ENCODE peak calls at places on chromosomes 4 and X, in seven cellular contexts. One of them, this sample, is unnamed.

GRCh38 chr4:14095881-14096280 is 468.4 kb upstream of the BOD1L1 start:
- DNase-seq in K562: no peak
- DNase-seq in right atrium auricular region: no peak
- DNase-seq in neural crest cell: no peak
- DNase-seq in foreskin fibroblast: no peak
- DNase-seq in CD4-positive, alpha-beta T cell: no peak
- DNase-seq in transverse colon: no peak
- DNase-seq in this sample: no peak

GRCh38 chr4:186250740-186251124 is 15.3 kb upstream of the F11 start:
- DNase-seq in foreskin fibroblast: no peak
- DNase-seq in neural crest cell: no peak
- DNase-seq in K562: no peak
- DNase-seq in CD4-positive, alpha-beta T cell: no peak
- DNase-seq in right atrium auricular region: no peak
- DNase-seq in transverse colon: no peak
- DNase-seq in this sample: no peak

GRCh38 chr4:144350706-144351105 is 210.2 kb upstream of the GYPA start:
- DNase-seq in transverse colon: no peak
- DNase-seq in neural crest cell: no peak
- DNase-seq in foreskin fibroblast: no peak
- DNase-seq in K562: no peak
- DNase-seq in right atrium auricular region: no peak
- DNase-seq in CD4-positive, alpha-beta T cell: no peak
- DNase-seq in this sample: no peak

GRCh38 chr4:161949941-161950725 is 213.7 kb downstream of the FSTL5 start:
- DNase-seq in right atrium auricular region: no peak
- DNase-seq in neural crest cell: no peak
- DNase-seq in transverse colon: no peak
- DNase-seq in foreskin fibroblast: peak; percentile 56
- DNase-seq in K562: no peak
- DNase-seq in CD4-positive, alpha-beta T cell: no peak
- DNase-seq in this sample: no peak

GRCh38 chr4:123198706-123199105 is 197.9 kb upstream of the SPRY1 start:
- DNase-seq in transverse colon: no peak
- DNase-seq in K562: no peak
- DNase-seq in CD4-positive, alpha-beta T cell: no peak
- DNase-seq in right atrium auricular region: no peak
- DNase-seq in foreskin fibroblast: no peak
- DNase-seq in neural crest cell: no peak
- DNase-seq in this sample: no peak

GRCh38 chrX:118480172-118480571 is 15.4 kb upstream of the DOCK11 start:
- DNase-seq in CD4-positive, alpha-beta T cell: no peak
- DNase-seq in foreskin fibroblast: no peak
- DNase-seq in transverse colon: no peak
- DNase-seq in neural crest cell: no peak
- DNase-seq in K562: no peak
- DNase-seq in right atrium auricular region: no peak
- DNase-seq in this sample: no peak

GRCh38 chr4:73446336-73446938 is 10.4 kb downstream of the AFP start:
- DNase-seq in transverse colon: no peak
- DNase-seq in neural crest cell: no peak
- DNase-seq in CD4-positive, alpha-beta T cell: no peak
- DNase-seq in right atrium auricular region: no peak
- DNase-seq in K562: peak; percentile 48
- DNase-seq in foreskin fibroblast: peak; percentile 20
- DNase-seq in this sample: no peak

GRCh38 chrX:3244203-3244743 is 102.2 kb downstream of the MXRA5 start:
- DNase-seq in transverse colon: no peak
- DNase-seq in foreskin fibroblast: peak; percentile 68
- DNase-seq in CD4-positive, alpha-beta T cell: no peak
- DNase-seq in neural crest cell: no peak
- DNase-seq in K562: no peak
- DNase-seq in right atrium auricular region: no peak
- DNase-seq in this sample: no peak

GRCh38 chr4:113997206-113997605 is 17.8 kb upstream of the ARSJ start:
- DNase-seq in right atrium auricular region: no peak
- DNase-seq in neural crest cell: no peak
- DNase-seq in CD4-positive, alpha-beta T cell: no peak
- DNase-seq in foreskin fibroblast: no peak
- DNase-seq in transverse colon: no peak
- DNase-seq in K562: no peak
- DNase-seq in this sample: no peak

GRCh38 chrX:83008415-83008814 is 499.7 kb upstream of the POU3F4 start:
- DNase-seq in right atrium auricular region: no peak
- DNase-seq in neural crest cell: no peak
- DNase-seq in transverse colon: no peak
- DNase-seq in foreskin fibroblast: no peak
- DNase-seq in K562: peak; percentile 3
- DNase-seq in CD4-positive, alpha-beta T cell: no peak
- DNase-seq in this sample: no peak
- TF ChIP-seq CTCF in right atrium auricular region: peak; percentile 59
- TF ChIP-seq CTCF in neural crest cell: peak; percentile 64
- TF ChIP-seq CTCF in transverse colon: no peak
- TF ChIP-seq CTCF in foreskin fibroblast: no peak
- TF ChIP-seq CTCF in K562: peak; percentile 32
- TF ChIP-seq CTCF in CD4-positive, alpha-beta T cell: peak; percentile 17
- TF ChIP-seq CTCF in this sample: peak; percentile 42

GRCh38 chr4:12723849-12724447 is 760.2 kb downstream of the RAB28 start:
- DNase-seq in neural crest cell: no peak
- DNase-seq in CD4-positive, alpha-beta T cell: no peak
- DNase-seq in foreskin fibroblast: no peak
- DNase-seq in K562: no peak
- DNase-seq in transverse colon: no peak
- DNase-seq in right atrium auricular region: no peak
- DNase-seq in this sample: no peak
- TF ChIP-seq CTCF in neural crest cell: no peak
- TF ChIP-seq CTCF in CD4-positive, alpha-beta T cell: no peak
- TF ChIP-seq CTCF in foreskin fibroblast: no peak
- TF ChIP-seq CTCF in K562: no peak
- TF ChIP-seq CTCF in transverse colon: no peak
- TF ChIP-seq CTCF in right atrium auricular region: no peak
- TF ChIP-seq CTCF in this sample: no peak

GRCh38 chr4:101187837-101188236 is 159.5 kb downstream of the PPP3CA start:
- DNase-seq in neural crest cell: no peak
- DNase-seq in K562: no peak
- DNase-seq in right atrium auricular region: no peak
- DNase-seq in CD4-positive, alpha-beta T cell: no peak
- DNase-seq in transverse colon: no peak
- DNase-seq in foreskin fibroblast: no peak
- DNase-seq in this sample: no peak
- TF ChIP-seq CTCF in neural crest cell: no peak
- TF ChIP-seq CTCF in K562: no peak
- TF ChIP-seq CTCF in right atrium auricular region: peak; percentile 38
- TF ChIP-seq CTCF in CD4-positive, alpha-beta T cell: no peak
- TF ChIP-seq CTCF in transverse colon: peak; percentile 18
- TF ChIP-seq CTCF in foreskin fibroblast: no peak
- TF ChIP-seq CTCF in this sample: peak; percentile 12

GRCh38 chrX:131739823-131740222 is 195.9 kb downstream of the OR13H1 start:
- DNase-seq in right atrium auricular region: no peak
- DNase-seq in K562: no peak
- DNase-seq in CD4-positive, alpha-beta T cell: no peak
- DNase-seq in transverse colon: no peak
- DNase-seq in foreskin fibroblast: no peak
- DNase-seq in neural crest cell: no peak
- DNase-seq in this sample: no peak

GRCh38 chrX:131729295-131729694 is 185.4 kb downstream of the OR13H1 start:
- DNase-seq in neural crest cell: no peak
- DNase-seq in foreskin fibroblast: no peak
- DNase-seq in K562: no peak
- DNase-seq in transverse colon: peak; percentile 89
- DNase-seq in right atrium auricular region: peak; percentile 92
- DNase-seq in CD4-positive, alpha-beta T cell: no peak
- DNase-seq in this sample: no peak

GRCh38 chrX:131735127-131735526 is 191.3 kb downstream of the OR13H1 start:
- DNase-seq in CD4-positive, alpha-beta T cell: no peak
- DNase-seq in K562: no peak
- DNase-seq in right atrium auricular region: no peak
- DNase-seq in transverse colon: no peak
- DNase-seq in neural crest cell: no peak
- DNase-seq in foreskin fibroblast: no peak
- DNase-seq in this sample: no peak

DNA sequence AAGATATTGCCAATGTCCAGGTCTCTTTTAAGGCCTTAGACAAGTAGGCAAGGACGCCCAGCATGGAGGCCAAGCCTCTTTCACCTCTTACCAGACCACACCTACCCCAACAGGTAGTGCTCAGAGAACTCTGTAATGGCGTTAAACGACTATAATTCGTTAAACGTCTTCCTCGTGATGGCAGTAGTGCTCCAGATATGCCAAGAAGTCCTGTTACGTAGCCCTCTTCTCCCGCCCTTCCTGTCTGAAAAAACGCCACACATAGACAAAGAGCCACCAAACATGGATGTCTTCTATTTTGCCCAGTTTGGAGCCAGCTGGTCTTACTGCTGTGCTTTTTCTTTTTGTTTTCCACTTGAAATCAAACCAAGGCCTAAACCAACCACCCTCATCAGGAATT is 190.7 kb downstream of the OR13H1 start:
- DNase-seq in neural crest cell: no peak
- DNase-seq in right atrium auricular region: no peak
- DNase-seq in CD4-positive, alpha-beta T cell: no peak
- DNase-seq in transverse colon: peak; percentile 85
- DNase-seq in K562: no peak
- DNase-seq in foreskin fibroblast: no peak
- DNase-seq in this sample: no peak
- TF ChIP-seq CTCF in neural crest cell: no peak
- TF ChIP-seq CTCF in right atrium auricular region: peak; percentile 50
- TF ChIP-seq CTCF in CD4-positive, alpha-beta T cell: no peak
- TF ChIP-seq CTCF in transverse colon: no peak
- TF ChIP-seq CTCF in K562: no peak
- TF ChIP-seq CTCF in foreskin fibroblast: no peak
- TF ChIP-seq CTCF in this sample: no peak

GRCh38 chr4:35725131-35725530 is 519.2 kb downstream of the ARAP2 start:
- DNase-seq in neural crest cell: no peak
- DNase-seq in right atrium auricular region: no peak
- DNase-seq in K562: no peak
- DNase-seq in transverse colon: no peak
- DNase-seq in foreskin fibroblast: no peak
- DNase-seq in CD4-positive, alpha-beta T cell: no peak
- DNase-seq in this sample: no peak
- TF ChIP-seq CTCF in neural crest cell: peak; percentile 29
- TF ChIP-seq CTCF in right atrium auricular region: no peak
- TF ChIP-seq CTCF in K562: no peak
- TF ChIP-seq CTCF in transverse colon: no peak
- TF ChIP-seq CTCF in foreskin fibroblast: no peak
- TF ChIP-seq CTCF in CD4-positive, alpha-beta T cell: no peak
- TF ChIP-seq CTCF in this sample: no peak

GRCh38 chrX:49101629-49101984 is 21.9 kb upstream of the WDR45 start:
- DNase-seq in neural crest cell: no peak
- DNase-seq in transverse colon: peak; percentile 14
- DNase-seq in foreskin fibroblast: no peak
- DNase-seq in right atrium auricular region: no peak
- DNase-seq in CD4-positive, alpha-beta T cell: no peak
- DNase-seq in K562: peak; percentile 15
- DNase-seq in this sample: no peak
- TF ChIP-seq CTCF in neural crest cell: no peak
- TF ChIP-seq CTCF in transverse colon: no peak
- TF ChIP-seq CTCF in foreskin fibroblast: no peak
- TF ChIP-seq CTCF in right atrium auricular region: no peak
- TF ChIP-seq CTCF in CD4-positive, alpha-beta T cell: no peak
- TF ChIP-seq CTCF in K562: no peak
- TF ChIP-seq CTCF in this sample: no peak

GRCh38 chr4:40622913-40623312 is 6.8 kb downstream of the RBM47 start:
- DNase-seq in CD4-positive, alpha-beta T cell: no peak
- DNase-seq in K562: no peak
- DNase-seq in right atrium auricular region: no peak
- DNase-seq in transverse colon: no peak
- DNase-seq in foreskin fibroblast: no peak
- DNase-seq in neural crest cell: no peak
- DNase-seq in this sample: no peak

GRCh38 chr4:40623707-40624106 is 6.0 kb downstream of the RBM47 start:
- DNase-seq in neural crest cell: no peak
- DNase-seq in K562: no peak
- DNase-seq in right atrium auricular region: no peak
- DNase-seq in transverse colon: no peak
- DNase-seq in foreskin fibroblast: no peak
- DNase-seq in CD4-positive, alpha-beta T cell: no peak
- DNase-seq in this sample: no peak

GRCh38 chr4:40621229-40621591 is 8.5 kb downstream of the RBM47 start:
- DNase-seq in right atrium auricular region: no peak
- DNase-seq in K562: no peak
- DNase-seq in foreskin fibroblast: no peak
- DNase-seq in CD4-positive, alpha-beta T cell: no peak
- DNase-seq in transverse colon: no peak
- DNase-seq in neural crest cell: no peak
- DNase-seq in this sample: no peak

GRCh38 chr4:40619600-40619999 is 10.1 kb downstream of the RBM47 start:
- DNase-seq in neural crest cell: no peak
- DNase-seq in foreskin fibroblast: no peak
- DNase-seq in transverse colon: no peak
- DNase-seq in CD4-positive, alpha-beta T cell: no peak
- DNase-seq in K562: no peak
- DNase-seq in right atrium auricular region: no peak
- DNase-seq in this sample: no peak

DNA sequence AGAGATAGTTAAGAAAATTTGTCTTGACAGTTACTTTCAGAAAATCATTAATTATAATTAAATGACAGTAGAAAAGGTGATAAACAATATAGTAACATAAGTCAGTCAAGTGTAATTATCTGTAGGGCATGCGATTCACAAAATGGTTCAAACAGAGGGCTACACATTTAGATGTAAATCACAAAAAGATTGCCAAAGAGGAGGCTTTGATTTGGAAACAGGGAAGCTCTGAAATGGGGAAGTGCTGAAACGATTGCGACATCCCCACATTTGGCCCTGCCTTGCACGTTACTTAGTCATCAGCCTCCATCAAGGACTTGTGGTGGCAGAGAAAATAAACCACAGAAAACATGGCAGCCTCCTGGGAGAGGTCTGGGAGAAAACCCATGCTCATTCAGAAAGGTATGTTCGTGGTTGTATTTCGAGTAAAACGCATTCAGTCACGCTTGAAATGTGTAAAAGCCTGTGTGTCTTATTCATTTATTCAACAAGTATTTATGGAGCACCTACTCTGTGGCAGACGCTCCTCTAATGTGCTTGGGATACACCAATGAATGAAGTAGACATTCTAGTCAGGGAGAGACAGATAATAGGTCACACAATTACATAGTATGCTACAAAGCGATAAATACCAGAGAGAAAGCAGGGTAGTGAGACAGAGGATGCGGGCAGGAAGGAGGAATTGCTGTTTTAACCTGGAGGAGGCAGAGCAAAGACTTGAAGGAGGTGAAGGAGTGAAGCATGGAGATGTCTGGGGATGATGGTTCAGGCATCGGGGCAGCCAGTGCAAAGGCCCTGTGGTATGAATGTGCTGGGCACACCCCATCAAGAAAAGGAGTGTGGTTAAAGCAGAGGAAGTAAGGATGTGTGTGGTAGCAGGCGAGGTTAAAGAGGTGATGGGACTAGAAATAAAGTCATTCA is 7.8 kb downstream of the RBM47 start:
- DNase-seq in foreskin fibroblast: peak; percentile 88
- DNase-seq in neural crest cell: no peak
- DNase-seq in CD4-positive, alpha-beta T cell: no peak
- DNase-seq in K562: no peak
- DNase-seq in transverse colon: peak; percentile 68
- DNase-seq in right atrium auricular region: peak; percentile 91
- DNase-seq in this sample: peak; percentile 96
- TF ChIP-seq CTCF in foreskin fibroblast: no peak
- TF ChIP-seq CTCF in neural crest cell: no peak
- TF ChIP-seq CTCF in CD4-positive, alpha-beta T cell: no peak
- TF ChIP-seq CTCF in K562: no peak
- TF ChIP-seq CTCF in transverse colon: no peak
- TF ChIP-seq CTCF in right atrium auricular region: no peak
- TF ChIP-seq CTCF in this sample: no peak

This sample was measured in CD14-positive monocyte.